ENCODE peak calls at places on chromosome 17, in eight cellular contexts. One of them, this sample, is unnamed.

GRCh38 chr17:9004961-9005285 is 16.4 kb upstream of the NTN1 start:
- DNase-seq in sigmoid colon: no peak
- DNase-seq in uterus: no peak
- DNase-seq in endothelial cell of umbilical vein: no peak
- DNase-seq in prostate gland: no peak
- DNase-seq in K562: no peak
- DNase-seq in lower leg skin: peak
- DNase-seq in A549: no peak
- DNase-seq in this sample: no peak

GRCh38 chr17:34556951-34557350 is 22.4 kb upstream of the TMEM132E start:
- DNase-seq in A549: no peak
- DNase-seq in K562: no peak
- DNase-seq in sigmoid colon: no peak
- DNase-seq in prostate gland: peak
- DNase-seq in lower leg skin: peak
- DNase-seq in uterus: no peak
- DNase-seq in endothelial cell of umbilical vein: no peak
- DNase-seq in this sample: no peak

GRCh38 chr17:46772879-46773620 is 45.4 kb downstream of the WNT3 start:
- DNase-seq in uterus: no peak
- DNase-seq in lower leg skin: peak
- DNase-seq in K562: no peak
- DNase-seq in prostate gland: no peak
- DNase-seq in sigmoid colon: peak
- DNase-seq in endothelial cell of umbilical vein: no peak
- DNase-seq in A549: no peak
- DNase-seq in this sample: no peak

GRCh38 chr17:19708431-19709175 is 7.8 kb downstream of the SLC47A2 start:
- DNase-seq in lower leg skin: peak
- DNase-seq in K562: no peak
- DNase-seq in prostate gland: no peak
- DNase-seq in sigmoid colon: no peak
- DNase-seq in uterus: no peak
- DNase-seq in endothelial cell of umbilical vein: no peak
- DNase-seq in A549: no peak
- DNase-seq in this sample: no peak

GRCh38 chr17:57603978-57604377 is 141.1 kb downstream of the CCDC182 start:
- DNase-seq in prostate gland: peak
- DNase-seq in lower leg skin: no peak
- DNase-seq in sigmoid colon: no peak
- DNase-seq in K562: no peak
- DNase-seq in endothelial cell of umbilical vein: no peak
- DNase-seq in uterus: no peak
- DNase-seq in A549: no peak
- DNase-seq in this sample: no peak

GRCh38 chr17:30337393-30337999 is 3.6 kb upstream of the TMIGD1 start:
- DNase-seq in sigmoid colon: no peak
- DNase-seq in A549: no peak
- DNase-seq in prostate gland: no peak
- DNase-seq in K562: no peak
- DNase-seq in lower leg skin: peak
- DNase-seq in uterus: no peak
- DNase-seq in endothelial cell of umbilical vein: no peak
- DNase-seq in this sample: no peak

GRCh38 chr17:18987862-18988545 is 16.6 kb downstream of the FAM83G start:
- DNase-seq in uterus: no peak
- DNase-seq in sigmoid colon: no peak
- DNase-seq in K562: no peak
- DNase-seq in A549: no peak
- DNase-seq in prostate gland: peak
- DNase-seq in lower leg skin: no peak
- DNase-seq in endothelial cell of umbilical vein: no peak
- DNase-seq in this sample: no peak

GRCh38 chr17:79916991-79917901 is 78.0 kb upstream of the CBX4 start:
- DNase-seq in A549: no peak
- DNase-seq in K562: no peak
- DNase-seq in endothelial cell of umbilical vein: no peak
- DNase-seq in uterus: no peak
- DNase-seq in sigmoid colon: no peak
- DNase-seq in lower leg skin: no peak
- DNase-seq in prostate gland: no peak
- DNase-seq in this sample: no peak

GRCh38 chr17:60524463-60525346 is 1.3 kb downstream of the APPBP2 start:
- DNase-seq in A549: no peak
- DNase-seq in prostate gland: no peak
- DNase-seq in K562: peak
- DNase-seq in lower leg skin: no peak
- DNase-seq in sigmoid colon: no peak
- DNase-seq in uterus: no peak
- DNase-seq in endothelial cell of umbilical vein: peak
- DNase-seq in this sample: no peak

GRCh38 chr17:14198013-14198412 is 38.6 kb downstream of the CDRT15 start:
- DNase-seq in K562: no peak
- DNase-seq in lower leg skin: no peak
- DNase-seq in A549: no peak
- DNase-seq in endothelial cell of umbilical vein: no peak
- DNase-seq in prostate gland: no peak
- DNase-seq in uterus: no peak
- DNase-seq in sigmoid colon: no peak
- DNase-seq in this sample: no peak

GRCh38 chr17:36089888-36090836 is at the start of gene CCL3:
- DNase-seq in endothelial cell of umbilical vein: no peak
- DNase-seq in sigmoid colon: no peak
- DNase-seq in lower leg skin: no peak
- DNase-seq in prostate gland: no peak
- DNase-seq in uterus: no peak
- DNase-seq in K562: no peak
- DNase-seq in A549: no peak
- DNase-seq in this sample: no peak

GRCh38 chr17:39622380-39623006 is 4.3 kb upstream of the PPP1R1B start:
- DNase-seq in lower leg skin: no peak
- DNase-seq in endothelial cell of umbilical vein: no peak
- DNase-seq in prostate gland: no peak
- DNase-seq in sigmoid colon: no peak
- DNase-seq in A549: peak
- DNase-seq in K562: no peak
- DNase-seq in uterus: no peak
- DNase-seq in this sample: no peak

GRCh38 chr17:17942846-17943245 is 29.4 kb downstream of the TOM1L2 start:
- DNase-seq in endothelial cell of umbilical vein: peak
- DNase-seq in A549: no peak
- DNase-seq in K562: no peak
- DNase-seq in sigmoid colon: no peak
- DNase-seq in uterus: no peak
- DNase-seq in lower leg skin: no peak
- DNase-seq in prostate gland: no peak
- DNase-seq in this sample: peak

GRCh38 chr17:69477204-69477899 is 62.9 kb downstream of the MAP2K6 start:
- DNase-seq in A549: no peak
- DNase-seq in endothelial cell of umbilical vein: no peak
- DNase-seq in lower leg skin: no peak
- DNase-seq in prostate gland: no peak
- DNase-seq in uterus: no peak
- DNase-seq in K562: no peak
- DNase-seq in sigmoid colon: no peak
- DNase-seq in this sample: no peak

GRCh38 chr17:52154466-52154865 is 4.0 kb downstream of the CA10 start:
- DNase-seq in uterus: no peak
- DNase-seq in sigmoid colon: no peak
- DNase-seq in prostate gland: no peak
- DNase-seq in lower leg skin: no peak
- DNase-seq in K562: no peak
- DNase-seq in endothelial cell of umbilical vein: no peak
- DNase-seq in A549: no peak
- DNase-seq in this sample: no peak

GRCh38 chr17:79659376-79659775 is 48.5 kb upstream of the RBFOX3 start:
- DNase-seq in endothelial cell of umbilical vein: no peak
- DNase-seq in uterus: no peak
- DNase-seq in prostate gland: peak
- DNase-seq in lower leg skin: peak
- DNase-seq in A549: no peak
- DNase-seq in sigmoid colon: no peak
- DNase-seq in K562: no peak
- DNase-seq in this sample: no peak

GRCh38 chr17:81399481-81400153 is 4.4 kb downstream of the BAHCC1 start:
- DNase-seq in prostate gland: no peak
- DNase-seq in lower leg skin: no peak
- DNase-seq in uterus: no peak
- DNase-seq in K562: peak
- DNase-seq in endothelial cell of umbilical vein: no peak
- DNase-seq in A549: no peak
- DNase-seq in sigmoid colon: no peak
- DNase-seq in this sample: no peak
- TF ChIP-seq POLR2A in prostate gland: no peak
- TF ChIP-seq POLR2A in lower leg skin: no peak
- TF ChIP-seq POLR2A in uterus: no peak
- TF ChIP-seq POLR2A in K562: no peak
- TF ChIP-seq POLR2A in endothelial cell of umbilical vein: no peak
- TF ChIP-seq POLR2A in A549: no peak
- TF ChIP-seq POLR2A in sigmoid colon: no peak
- TF ChIP-seq POLR2A in this sample: no peak

GRCh38 chr17:81909966-81910839 is 996 bp downstream of the PCYT2 start:
- DNase-seq in uterus: no peak
- DNase-seq in K562: peak
- DNase-seq in prostate gland: no peak
- DNase-seq in sigmoid colon: peak
- DNase-seq in lower leg skin: no peak
- DNase-seq in endothelial cell of umbilical vein: no peak
- DNase-seq in A549: no peak
- DNase-seq in this sample: peak

GRCh38 chr17:81911969-81912368 is 770 bp upstream of the PCYT2 start:
- DNase-seq in uterus: no peak
- DNase-seq in K562: no peak
- DNase-seq in A549: no peak
- DNase-seq in prostate gland: no peak
- DNase-seq in sigmoid colon: no peak
- DNase-seq in lower leg skin: no peak
- DNase-seq in endothelial cell of umbilical vein: no peak
- DNase-seq in this sample: no peak

GRCh38 chr17:81912441-81913309 is 1.5 kb upstream of the PCYT2 start:
- DNase-seq in sigmoid colon: peak
- DNase-seq in A549: no peak
- DNase-seq in lower leg skin: no peak
- DNase-seq in K562: peak
- DNase-seq in uterus: no peak
- DNase-seq in endothelial cell of umbilical vein: no peak
- DNase-seq in prostate gland: no peak
- DNase-seq in this sample: peak

GRCh38 chr17:81910840-81911276 is 341 bp downstream of the PCYT2 start:
- DNase-seq in sigmoid colon: peak
- DNase-seq in uterus: peak
- DNase-seq in A549: no peak
- DNase-seq in prostate gland: no peak
- DNase-seq in K562: no peak
- DNase-seq in endothelial cell of umbilical vein: no peak
- DNase-seq in lower leg skin: no peak
- DNase-seq in this sample: peak

DNA sequence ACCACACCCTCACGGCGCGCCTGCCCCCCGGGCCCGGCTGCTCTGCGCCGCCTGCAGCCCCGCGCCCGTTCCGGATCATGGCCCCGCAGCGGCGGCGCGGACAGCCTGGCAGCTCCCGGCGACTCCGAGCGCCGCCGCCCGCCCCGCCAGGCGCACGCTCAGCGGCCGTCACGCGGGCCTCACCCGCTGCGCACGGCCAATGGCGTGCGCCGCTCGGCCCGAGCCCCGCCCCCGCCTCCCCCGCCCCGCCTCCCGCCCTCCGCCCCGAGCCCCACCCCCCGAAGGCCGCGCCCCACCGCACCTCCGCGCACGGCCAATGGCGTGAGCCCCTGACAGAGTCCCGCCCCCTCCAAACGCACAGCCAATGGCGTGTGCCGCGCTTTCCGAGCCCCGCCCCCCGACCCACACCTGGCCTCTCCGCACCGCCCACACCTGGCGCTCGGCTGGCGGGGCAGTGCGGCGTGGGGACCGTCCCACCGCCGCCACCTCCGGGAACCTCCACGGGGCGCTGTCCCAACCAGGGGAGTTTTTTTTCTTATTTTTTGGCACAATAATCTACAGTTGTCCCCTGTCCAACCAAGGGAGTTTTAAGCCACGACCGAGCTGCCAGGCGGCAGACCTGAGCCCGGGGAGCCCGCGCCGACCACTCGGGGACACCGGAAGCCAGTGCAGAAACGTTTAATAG is at the start of gene PCYT2:
- DNase-seq in endothelial cell of umbilical vein: peak
- DNase-seq in A549: peak
- DNase-seq in prostate gland: peak
- DNase-seq in uterus: peak
- DNase-seq in K562: peak
- DNase-seq in sigmoid colon: peak
- DNase-seq in lower leg skin: peak
- DNase-seq in this sample: peak
- TF ChIP-seq POLR2A in endothelial cell of umbilical vein: peak
- TF ChIP-seq POLR2A in A549: peak
- TF ChIP-seq POLR2A in prostate gland: no peak
- TF ChIP-seq POLR2A in uterus: peak
- TF ChIP-seq POLR2A in K562: peak
- TF ChIP-seq POLR2A in sigmoid colon: no peak
- TF ChIP-seq POLR2A in lower leg skin: no peak
- TF ChIP-seq POLR2A in this sample: no peak

GRCh38 chr17:4987767-4988083 is 250 bp upstream of the CAMTA2 start:
- DNase-seq in endothelial cell of umbilical vein: no peak
- DNase-seq in sigmoid colon: no peak
- DNase-seq in prostate gland: no peak
- DNase-seq in A549: peak
- DNase-seq in lower leg skin: no peak
- DNase-seq in uterus: no peak
- DNase-seq in K562: no peak
- DNase-seq in this sample: peak
- TF ChIP-seq POLR2A in endothelial cell of umbilical vein: no peak
- TF ChIP-seq POLR2A in sigmoid colon: peak
- TF ChIP-seq POLR2A in prostate gland: no peak
- TF ChIP-seq POLR2A in A549: no peak
- TF ChIP-seq POLR2A in lower leg skin: no peak
- TF ChIP-seq POLR2A in uterus: no peak
- TF ChIP-seq POLR2A in K562: no peak
- TF ChIP-seq POLR2A in this sample: peak

GRCh38 chr17:81221842-81222619 is 734 bp downstream of the CEP131 start:
- DNase-seq in prostate gland: no peak
- DNase-seq in uterus: no peak
- DNase-seq in endothelial cell of umbilical vein: no peak
- DNase-seq in lower leg skin: no peak
- DNase-seq in sigmoid colon: no peak
- DNase-seq in K562: no peak
- DNase-seq in A549: no peak
- DNase-seq in this sample: peak

GRCh38 chr17:81223758-81224122 is 975 bp upstream of the CEP131 start:
- DNase-seq in uterus: no peak
- DNase-seq in K562: no peak
- DNase-seq in prostate gland: no peak
- DNase-seq in sigmoid colon: no peak
- DNase-seq in lower leg skin: no peak
- DNase-seq in endothelial cell of umbilical vein: no peak
- DNase-seq in A549: no peak
- DNase-seq in this sample: no peak

GRCh38 chr17:81221371-81221841 is 1.4 kb downstream of the CEP131 start:
- DNase-seq in sigmoid colon: no peak
- DNase-seq in K562: no peak
- DNase-seq in uterus: no peak
- DNase-seq in lower leg skin: no peak
- DNase-seq in endothelial cell of umbilical vein: no peak
- DNase-seq in A549: no peak
- DNase-seq in prostate gland: no peak
- DNase-seq in this sample: no peak

GRCh38 chr17:81222620-81222905 is 202 bp downstream of the CEP131 start:
- DNase-seq in prostate gland: no peak
- DNase-seq in lower leg skin: no peak
- DNase-seq in A549: no peak
- DNase-seq in K562: no peak
- DNase-seq in uterus: no peak
- DNase-seq in sigmoid colon: no peak
- DNase-seq in endothelial cell of umbilical vein: no peak
- DNase-seq in this sample: no peak

GRCh38 chr17:81222906-81223757 is at the start of gene CEP131:
- DNase-seq in sigmoid colon: peak
- DNase-seq in A549: peak
- DNase-seq in uterus: peak
- DNase-seq in prostate gland: peak
- DNase-seq in endothelial cell of umbilical vein: peak
- DNase-seq in lower leg skin: peak
- DNase-seq in K562: peak
- DNase-seq in this sample: peak
- TF ChIP-seq POLR2A in sigmoid colon: no peak
- TF ChIP-seq POLR2A in A549: peak
- TF ChIP-seq POLR2A in uterus: peak
- TF ChIP-seq POLR2A in prostate gland: peak
- TF ChIP-seq POLR2A in endothelial cell of umbilical vein: peak
- TF ChIP-seq POLR2A in lower leg skin: no peak
- TF ChIP-seq POLR2A in K562: peak
- TF ChIP-seq POLR2A in this sample: peak

This sample was measured in erythroblast.